ENCODE peak calls at places on chromosome 1, in seven cellular contexts. J is AG04450, U is RPMI8226, Z is thyroid gland, N is kidney tubule cell, T is AG09309, Y is NCI-H226. B is an unnamed sample.

GRCh38 chr1:40945491-40945973 is 34.0 kb upstream of the CTPS1 start:
- DNase-seq in J (no peak), U (no peak), Z (no peak), N (no peak), T (no peak), Y (no peak), B (no peak)

GRCh38 chr1:151516031-151516511 is 4.9 kb downstream of the CGN start:
- DNase-seq in J (no peak), U (no peak), Z (peak), N (peak), T (no peak), Y (peak), B (peak)

GRCh38 chr1:30756545-30757195 is 904 bp downstream of the LAPTM5 start:
- DNase-seq in J (no peak), U (peak), Z (no peak), N (peak), T (peak), Y (peak), B (peak)

GRCh38 chr1:73044241-73044640 is 761.9 kb upstream of the NEGR1 start:
- DNase-seq in J (no peak), U (no peak), Z (peak), N (no peak), T (no peak), Y (no peak), B (no peak)

GRCh38 chr1:167860231-167860923 is 53.6 kb downstream of the ADCY10 start:
- DNase-seq in J (no peak), U (no peak), Z (no peak), N (no peak), T (no peak), Y (no peak), B (no peak)

GRCh38 chr1:151534662-151535278 is 5.3 kb upstream of the TUFT1 start:
- DNase-seq in J (no peak), U (peak), Z (peak), N (peak), T (no peak), Y (peak), B (peak)

GRCh38 chr1:239434181-239434580 is 47.8 kb downstream of the CHRM3 start:
- DNase-seq in J (no peak), U (no peak), Z (no peak), N (no peak), T (no peak), Y (no peak), B (no peak)

GRCh38 chr1:212470059-212470458 is 37.3 kb downstream of the NENF start:
- DNase-seq in J (peak), U (no peak), Z (peak), N (peak), T (peak), Y (peak), B (peak)

GRCh38 chr1:54053745-54054437 is 483 bp downstream of the TCEANC2 start:
- DNase-seq in J (no peak), U (peak), Z (no peak), N (peak), T (no peak), Y (no peak), B (no peak)

GRCh38 chr1:51058863-51059262 is 43.2 kb upstream of the C1orf185 start:
- DNase-seq in J (no peak), U (no peak), Z (no peak), N (peak), T (no peak), Y (no peak), B (peak)

GRCh38 chr1:17887646-17888395 is 132.7 kb downstream of the ACTL8 start:
- DNase-seq in J (no peak), U (no peak), Z (no peak), N (no peak), T (no peak), Y (no peak), B (peak)

GRCh38 chr1:51421961-51422360 is 91.6 kb upstream of the TTC39A start:
- DNase-seq in J (peak), U (peak), Z (no peak), N (peak), T (no peak), Y (no peak), B (no peak)

GRCh38 chr1:30409476-30410152 is 313.8 kb downstream of the MATN1 start:
- DNase-seq in J (no peak), U (no peak), Z (no peak), N (peak), T (no peak), Y (no peak), B (peak)

GRCh38 chr1:119631086-119631432 is 17.0 kb downstream of the ZNF697 start:
- DNase-seq in J (no peak), U (no peak), Z (no peak), N (no peak), T (no peak), Y (no peak), B (no peak)

GRCh38 chr1:164757627-164758026 is 198.6 kb downstream of the PBX1 start:
- DNase-seq in J (no peak), U (no peak), Z (no peak), N (no peak), T (no peak), Y (no peak), B (no peak)

GRCh38 chr1:52904590-52905375 is 16.8 kb downstream of the ECHDC2 start:
- DNase-seq in J (no peak), U (peak), Z (no peak), N (peak), T (no peak), Y (no peak), B (no peak)

GRCh38 chr1:14919755-14920154 is 233.8 kb upstream of the TMEM51 start:
- DNase-seq in J (no peak), U (no peak), Z (no peak), N (no peak), T (no peak), Y (no peak), B (no peak)

GRCh38 chr1:100861379-100861778 is 33.3 kb downstream of the EXTL2 start:
- DNase-seq in J (no peak), U (no peak), Z (no peak), N (no peak), T (peak), Y (peak), B (no peak)

GRCh38 chr1:59674605-59675004 is 140.1 kb upstream of the HOOK1 start:
- DNase-seq in J (no peak), U (no peak), Z (no peak), N (no peak), T (no peak), Y (peak), B (no peak)

GRCh38 chr1:226778657-226779058 is 39.6 kb upstream of the ITPKB start:
- DNase-seq in J (peak), U (no peak), Z (peak), N (peak), T (peak), Y (peak), B (no peak)

GRCh38 chr1:29195875-29196274 is 14.2 kb upstream of the SRSF4 start:
- DNase-seq in J (no peak), U (peak), Z (peak), N (peak), T (no peak), Y (no peak), B (no peak)

GRCh38 chr1:105894006-105894405 is 1162.5 kb upstream of the PRMT6 start:
- DNase-seq in J (no peak), U (no peak), Z (no peak), N (no peak), T (no peak), Y (no peak), B (no peak)

GRCh38 chr1:197391303-197392226 is 123.5 kb downstream of the CRB1 start:
- DNase-seq in J (no peak), U (peak), Z (no peak), N (no peak), T (no peak), Y (peak), B (no peak)

GRCh38 chr1:116345830-116346229 is 27.2 kb upstream of the ATP1A1 start:
- DNase-seq in J (no peak), U (no peak), Z (peak), N (no peak), T (no peak), Y (no peak), B (no peak)

GRCh38 chr1:16168622-16169021 is 12.8 kb upstream of the EPHA2 start:
- DNase-seq in J (no peak), U (no peak), Z (no peak), N (no peak), T (no peak), Y (no peak), B (no peak)

GRCh38 chr1:31488528-31488927 is 75.5 kb downstream of the SERINC2 start:
- DNase-seq in J (no peak), U (no peak), Z (no peak), N (no peak), T (no peak), Y (no peak), B (no peak)

GRCh38 chr1:10866314-10867091 is 70.1 kb upstream of the CASZ1 start:
- DNase-seq in J (no peak), U (no peak), Z (no peak), N (no peak), T (no peak), Y (peak), B (peak)

GRCh38 chr1:111489604-111490003 is 13.8 kb downstream of the ADORA3 start:
- DNase-seq in J (no peak), U (no peak), Z (no peak), N (no peak), T (no peak), Y (no peak), B (no peak)

GRCh38 chr1:85330711-85331290 is 54.4 kb upstream of the BCL10 start:
- DNase-seq in J (peak), U (no peak), Z (peak), N (peak), T (peak), Y (peak), B (peak)

GRCh38 chr1:24416666-24417391 is 1.2 kb downstream of the NIPAL3 start:
- DNase-seq in J (peak), U (peak), Z (peak), N (peak), T (peak), Y (peak), B (peak)